ENCODE peak calls at places on chromosomes 13 and 19, in eight cellular contexts. One of them, this sample, is unnamed. For H3K4me1 and H3K9me3, the result is how much of the 10 kb centered on the place peaks cover.

GRCh38 chr13:27549406-27549981 is 70.8 kb downstream of the LNX2 start:
- DNase-seq in heart right ventricle: no peak
- DNase-seq in testis: no peak
- DNase-seq in naive thymus-derived CD4-positive, alpha-beta T cell: no peak
- DNase-seq in GM12878: no peak
- DNase-seq in pancreas: peak
- DNase-seq in gastrocnemius medialis: no peak
- DNase-seq in A673: no peak
- DNase-seq in this sample: no peak

GRCh38 chr19:10919352-10920287 is 8.8 kb downstream of the YIPF2 start:
- DNase-seq in GM12878: no peak
- DNase-seq in A673: no peak
- DNase-seq in testis: no peak
- DNase-seq in gastrocnemius medialis: peak
- DNase-seq in naive thymus-derived CD4-positive, alpha-beta T cell: no peak
- DNase-seq in pancreas: peak
- DNase-seq in heart right ventricle: no peak
- DNase-seq in this sample: no peak

GRCh38 chr19:38277969-38278680 is 13.8 kb downstream of the SPINT2 start:
- DNase-seq in GM12878: no peak
- DNase-seq in pancreas: no peak
- DNase-seq in gastrocnemius medialis: no peak
- DNase-seq in heart right ventricle: peak
- DNase-seq in naive thymus-derived CD4-positive, alpha-beta T cell: no peak
- DNase-seq in A673: no peak
- DNase-seq in testis: peak
- DNase-seq in this sample: no peak

GRCh38 chr13:104799152-104799551 is 1732.9 kb upstream of the SLC10A2 start:
- DNase-seq in heart right ventricle: no peak
- DNase-seq in GM12878: no peak
- DNase-seq in naive thymus-derived CD4-positive, alpha-beta T cell: no peak
- DNase-seq in testis: no peak
- DNase-seq in A673: no peak
- DNase-seq in gastrocnemius medialis: no peak
- DNase-seq in pancreas: no peak
- DNase-seq in this sample: no peak

GRCh38 chr13:104900186-104900817 is 1635.2 kb downstream of the EFNB2 start:
- DNase-seq in A673: no peak
- DNase-seq in heart right ventricle: no peak
- DNase-seq in testis: no peak
- DNase-seq in naive thymus-derived CD4-positive, alpha-beta T cell: no peak
- DNase-seq in pancreas: no peak
- DNase-seq in gastrocnemius medialis: no peak
- DNase-seq in GM12878: no peak
- DNase-seq in this sample: no peak

GRCh38 chr19:33772102-33772857 is 24.4 kb upstream of the KCTD15 start:
- DNase-seq in testis: no peak
- DNase-seq in A673: no peak
- DNase-seq in heart right ventricle: no peak
- DNase-seq in GM12878: no peak
- DNase-seq in naive thymus-derived CD4-positive, alpha-beta T cell: no peak
- DNase-seq in pancreas: no peak
- DNase-seq in gastrocnemius medialis: no peak
- DNase-seq in this sample: no peak

GRCh38 chr13:85298387-85298924 is 500.8 kb downstream of the SLITRK6 start:
- DNase-seq in GM12878: no peak
- DNase-seq in gastrocnemius medialis: no peak
- DNase-seq in naive thymus-derived CD4-positive, alpha-beta T cell: no peak
- DNase-seq in heart right ventricle: no peak
- DNase-seq in pancreas: no peak
- DNase-seq in testis: no peak
- DNase-seq in A673: no peak
- DNase-seq in this sample: peak

GRCh38 chr13:103430368-103430767 is 364.2 kb upstream of the SLC10A2 start:
- DNase-seq in testis: no peak
- DNase-seq in gastrocnemius medialis: no peak
- DNase-seq in naive thymus-derived CD4-positive, alpha-beta T cell: no peak
- DNase-seq in pancreas: no peak
- DNase-seq in A673: no peak
- DNase-seq in heart right ventricle: no peak
- DNase-seq in GM12878: no peak
- DNase-seq in this sample: no peak

GRCh38 chr19:46650445-46650844 is 10.5 kb downstream of the DACT3 start:
- DNase-seq in heart right ventricle: no peak
- DNase-seq in pancreas: no peak
- DNase-seq in A673: no peak
- DNase-seq in gastrocnemius medialis: no peak
- DNase-seq in naive thymus-derived CD4-positive, alpha-beta T cell: no peak
- DNase-seq in testis: no peak
- DNase-seq in GM12878: no peak
- DNase-seq in this sample: no peak

GRCh38 chr19:46659151-46660007 is 1.6 kb downstream of the DACT3 start:
- DNase-seq in A673: peak
- DNase-seq in naive thymus-derived CD4-positive, alpha-beta T cell: no peak
- DNase-seq in heart right ventricle: peak
- DNase-seq in pancreas: peak
- DNase-seq in GM12878: no peak
- DNase-seq in testis: peak
- DNase-seq in gastrocnemius medialis: no peak
- DNase-seq in this sample: no peak

GRCh38 chr19:46660008-46660517 is 919 bp downstream of the DACT3 start:
- DNase-seq in gastrocnemius medialis: no peak
- DNase-seq in heart right ventricle: peak
- DNase-seq in A673: peak
- DNase-seq in testis: no peak
- DNase-seq in naive thymus-derived CD4-positive, alpha-beta T cell: no peak
- DNase-seq in pancreas: peak
- DNase-seq in GM12878: no peak
- DNase-seq in this sample: no peak

GRCh38 chr19:46656541-46656940 is 4.4 kb downstream of the DACT3 start:
- DNase-seq in A673: no peak
- DNase-seq in pancreas: no peak
- DNase-seq in GM12878: no peak
- DNase-seq in naive thymus-derived CD4-positive, alpha-beta T cell: no peak
- DNase-seq in gastrocnemius medialis: no peak
- DNase-seq in heart right ventricle: no peak
- DNase-seq in testis: no peak
- DNase-seq in this sample: no peak

DNA sequence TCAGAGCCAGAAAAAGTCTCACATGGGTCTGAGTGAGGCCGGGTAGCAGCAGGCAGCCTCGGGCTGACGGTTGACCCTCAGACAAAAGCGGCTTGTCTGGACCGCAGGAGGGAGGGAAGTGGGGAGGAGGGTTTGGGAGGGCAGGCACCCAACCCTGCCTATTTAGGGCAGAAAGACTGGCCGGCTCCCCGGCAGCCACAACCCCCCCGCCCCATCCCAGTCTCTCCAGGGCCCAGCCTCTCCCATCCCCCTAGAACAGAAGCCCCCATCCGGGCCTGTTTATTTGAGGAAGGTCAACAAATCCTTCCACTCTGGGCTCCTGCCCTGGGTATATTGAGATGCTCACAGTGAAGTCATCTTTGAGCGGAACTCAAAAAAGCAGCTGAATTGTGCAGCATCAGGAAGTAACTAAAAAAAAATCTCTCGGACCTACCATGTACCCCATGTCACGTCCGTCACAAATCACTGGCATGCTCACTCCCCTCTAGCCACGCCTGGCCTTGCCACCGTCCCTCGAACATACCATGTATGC is 6.3 kb downstream of the DACT3 start:
- DNase-seq in heart right ventricle: peak
- DNase-seq in A673: no peak
- DNase-seq in testis: no peak
- DNase-seq in GM12878: no peak
- DNase-seq in gastrocnemius medialis: no peak
- DNase-seq in pancreas: no peak
- DNase-seq in naive thymus-derived CD4-positive, alpha-beta T cell: no peak
- DNase-seq in this sample: no peak
- H3K27ac ChIP-seq in heart right ventricle: no peak
- H3K27ac ChIP-seq in A673: no peak
- H3K27ac ChIP-seq in testis: no peak
- H3K27ac ChIP-seq in GM12878: no peak
- H3K27ac ChIP-seq in gastrocnemius medialis: no peak
- H3K27ac ChIP-seq in pancreas: no peak
- H3K27ac ChIP-seq in naive thymus-derived CD4-positive, alpha-beta T cell: no peak
- H3K27ac ChIP-seq in this sample: no peak

DNA sequence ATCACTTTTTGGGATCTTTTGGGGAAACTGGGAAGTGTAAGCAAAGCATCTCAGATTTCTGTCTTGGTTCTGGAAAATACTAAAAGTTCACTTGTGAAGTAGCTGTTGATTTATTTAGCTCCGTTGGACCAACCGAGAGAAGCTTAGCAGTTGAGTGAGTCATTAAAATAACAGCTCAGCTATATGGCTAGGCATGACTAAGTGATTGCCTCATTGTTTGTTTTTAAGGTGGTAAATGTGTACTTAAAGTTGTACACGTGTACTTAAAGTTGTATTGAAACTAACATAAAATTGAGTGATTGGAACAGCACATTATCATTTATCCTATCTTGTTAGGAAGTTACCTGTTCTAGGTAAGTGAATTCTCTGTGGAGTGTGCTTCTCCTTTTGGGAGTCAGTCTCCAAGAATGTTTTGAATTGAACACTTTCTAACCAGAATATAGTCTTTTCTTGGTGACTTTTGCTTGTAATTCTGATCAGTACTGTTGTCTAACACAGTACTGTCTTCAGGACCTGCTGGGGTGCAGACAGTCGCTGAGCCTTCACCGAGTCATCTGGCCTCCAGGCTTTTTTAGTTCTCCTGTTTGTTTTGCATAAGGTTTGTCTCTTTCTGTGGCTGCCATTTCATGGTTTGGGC is 2.9 kb upstream of the DCUN1D2 start:
- DNase-seq in GM12878: peak
- DNase-seq in pancreas: no peak
- DNase-seq in testis: no peak
- DNase-seq in heart right ventricle: no peak
- DNase-seq in gastrocnemius medialis: no peak
- DNase-seq in A673: peak
- DNase-seq in naive thymus-derived CD4-positive, alpha-beta T cell: no peak
- DNase-seq in this sample: no peak
- H3K4me1 ChIP-seq in GM12878: under half
- H3K4me1 ChIP-seq in pancreas: under half
- H3K4me1 ChIP-seq in testis: under half
- H3K4me1 ChIP-seq in heart right ventricle: half or more
- H3K4me1 ChIP-seq in gastrocnemius medialis: under half
- H3K4me1 ChIP-seq in A673: under half
- H3K4me1 ChIP-seq in naive thymus-derived CD4-positive, alpha-beta T cell: under half
- H3K4me1 ChIP-seq in this sample: under half

DNA sequence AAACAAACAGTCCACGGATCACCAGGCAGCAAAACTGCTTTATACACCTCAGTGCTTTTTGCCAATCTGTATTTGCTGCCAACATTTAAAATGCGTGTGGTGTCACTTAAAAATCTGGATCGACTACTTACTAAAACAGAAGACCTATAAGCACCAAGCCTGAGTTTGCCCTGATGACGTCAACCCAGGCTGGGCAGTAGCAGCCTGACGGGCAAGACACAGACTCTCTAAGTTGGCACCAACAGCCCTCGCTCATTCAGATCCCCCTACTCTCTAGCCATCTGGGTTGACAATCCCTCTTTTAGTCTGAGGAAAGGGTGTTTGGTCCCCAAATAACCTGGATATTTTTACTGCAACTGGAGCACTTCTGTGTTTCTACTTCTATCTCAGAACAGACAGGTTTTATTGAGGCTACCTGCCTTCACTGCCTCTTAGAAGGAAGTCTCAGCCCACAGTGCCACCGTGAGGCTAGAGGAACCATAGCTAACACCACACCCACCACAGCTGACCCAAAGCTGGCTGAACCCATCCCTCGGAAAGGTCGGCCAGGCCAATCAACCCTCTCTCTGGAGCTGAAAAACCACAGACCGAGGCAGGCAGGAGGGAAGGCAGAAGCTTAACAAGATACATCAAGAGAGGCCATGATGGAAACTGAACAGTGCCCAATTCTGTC is 6.9 kb downstream of the SUGP2 start:
- DNase-seq in gastrocnemius medialis: no peak
- DNase-seq in heart right ventricle: no peak
- DNase-seq in GM12878: no peak
- DNase-seq in naive thymus-derived CD4-positive, alpha-beta T cell: no peak
- DNase-seq in A673: no peak
- DNase-seq in testis: peak
- DNase-seq in pancreas: no peak
- DNase-seq in this sample: no peak
- H3K9me3 ChIP-seq in gastrocnemius medialis: under half
- H3K9me3 ChIP-seq in heart right ventricle: under half
- H3K9me3 ChIP-seq in GM12878: under half
- H3K9me3 ChIP-seq in naive thymus-derived CD4-positive, alpha-beta T cell: under half
- H3K9me3 ChIP-seq in A673: under half
- H3K9me3 ChIP-seq in testis: under half
- H3K9me3 ChIP-seq in pancreas: under half
- H3K9me3 ChIP-seq in this sample: under half

GRCh38 chr19:4971424-4971793 is 2.5 kb downstream of the KDM4B start:
- DNase-seq in testis: peak
- DNase-seq in pancreas: peak
- DNase-seq in A673: peak
- DNase-seq in naive thymus-derived CD4-positive, alpha-beta T cell: peak
- DNase-seq in GM12878: no peak
- DNase-seq in heart right ventricle: no peak
- DNase-seq in gastrocnemius medialis: peak
- DNase-seq in this sample: no peak

GRCh38 chr19:4969772-4970531 is 1.0 kb downstream of the KDM4B start:
- DNase-seq in gastrocnemius medialis: no peak
- DNase-seq in pancreas: no peak
- DNase-seq in naive thymus-derived CD4-positive, alpha-beta T cell: peak
- DNase-seq in GM12878: peak
- DNase-seq in A673: peak
- DNase-seq in heart right ventricle: no peak
- DNase-seq in testis: peak
- DNase-seq in this sample: no peak

GRCh38 chr19:4969292-4969771 is 419 bp downstream of the KDM4B start:
- DNase-seq in testis: no peak
- DNase-seq in gastrocnemius medialis: no peak
- DNase-seq in A673: no peak
- DNase-seq in naive thymus-derived CD4-positive, alpha-beta T cell: no peak
- DNase-seq in pancreas: no peak
- DNase-seq in heart right ventricle: no peak
- DNase-seq in GM12878: no peak
- DNase-seq in this sample: no peak

GRCh38 chr19:4971816-4972495 is 3.0 kb downstream of the KDM4B start:
- DNase-seq in gastrocnemius medialis: no peak
- DNase-seq in heart right ventricle: no peak
- DNase-seq in pancreas: no peak
- DNase-seq in A673: no peak
- DNase-seq in GM12878: no peak
- DNase-seq in testis: no peak
- DNase-seq in naive thymus-derived CD4-positive, alpha-beta T cell: no peak
- DNase-seq in this sample: no peak

DNA sequence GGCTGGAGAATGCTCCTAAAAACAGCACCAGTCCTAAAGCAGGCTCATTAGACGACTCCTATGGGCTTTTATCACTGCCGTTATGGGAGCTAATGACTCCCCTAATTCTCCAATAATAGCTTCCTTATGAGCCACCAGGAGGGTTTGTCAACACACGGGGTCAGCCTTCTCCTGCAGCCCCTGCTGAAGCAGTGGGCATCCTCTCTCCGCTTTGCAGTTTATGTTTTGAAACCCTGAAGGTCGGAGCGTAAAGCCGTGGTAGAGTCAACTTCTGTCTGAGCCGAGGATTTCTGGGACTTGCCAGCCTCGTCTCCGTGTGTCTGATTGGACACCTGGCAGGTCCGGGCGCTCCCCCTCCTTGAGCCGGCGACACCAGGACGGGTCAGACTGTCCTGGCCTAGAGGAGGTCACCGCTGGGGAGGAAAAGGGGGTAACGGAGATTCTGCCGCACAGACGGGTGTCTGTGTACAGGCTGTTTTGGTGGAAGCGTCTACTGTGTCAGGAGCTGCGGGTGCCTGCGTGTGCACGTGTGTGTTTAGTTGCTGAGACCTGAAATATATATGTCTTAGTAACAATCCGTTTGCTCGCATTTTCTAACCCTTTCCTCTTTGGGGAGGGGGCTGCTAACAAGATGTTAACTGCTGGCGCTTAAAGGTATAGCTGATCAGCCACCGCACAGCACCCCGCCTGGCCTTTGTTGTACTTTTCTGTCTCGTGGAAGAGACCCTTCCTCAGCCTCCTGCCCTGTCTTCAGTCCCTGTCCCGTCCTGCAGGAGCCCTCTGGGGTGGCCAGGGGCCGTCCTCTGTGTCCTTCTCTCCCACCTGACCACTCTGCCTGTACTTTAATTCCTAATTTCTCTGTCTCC is 1.9 kb downstream of the KDM4B start:
- DNase-seq in gastrocnemius medialis: peak
- DNase-seq in naive thymus-derived CD4-positive, alpha-beta T cell: peak
- DNase-seq in heart right ventricle: no peak
- DNase-seq in GM12878: no peak
- DNase-seq in testis: peak
- DNase-seq in pancreas: peak
- DNase-seq in A673: peak
- DNase-seq in this sample: no peak
- H3K27ac ChIP-seq in gastrocnemius medialis: peak
- H3K27ac ChIP-seq in naive thymus-derived CD4-positive, alpha-beta T cell: peak
- H3K27ac ChIP-seq in heart right ventricle: peak
- H3K27ac ChIP-seq in GM12878: peak
- H3K27ac ChIP-seq in testis: peak
- H3K27ac ChIP-seq in pancreas: no peak
- H3K27ac ChIP-seq in A673: peak
- H3K27ac ChIP-seq in this sample: no peak